ENCODE peak calls at places on chromosomes 1 and 21, in nine cellular contexts. K, N, J, I, P, U, A, Y and Q are unnamed samples.

GRCh38 chr21:35940074-35940927 is 120.0 kb downstream of the SETD4 start:
- DNase-seq in A (no peak), I (peak), K (peak), U (peak), Y (peak), J (peak), P (no peak), N (no peak), Q (peak)

GRCh38 chr1:9787702-9788101 is 36.1 kb downstream of the CLSTN1 start:
- DNase-seq in N (no peak), J (no peak), P (peak), I (no peak), Y (no peak), U (no peak), A (peak), K (no peak), Q (no peak)

GRCh38 chr1:170309389-170310013 is 163.7 kb downstream of the NTMT2 start:
- DNase-seq in K (peak), P (no peak), Y (peak), I (no peak), A (no peak), N (no peak), U (no peak), J (no peak), Q (no peak)

GRCh38 chr1:55828031-55828430 is 612.9 kb upstream of the USP24 start:
- DNase-seq in K (no peak), Y (no peak), I (peak), P (no peak), N (no peak), J (no peak), U (no peak), A (no peak), Q (no peak)

GRCh38 chr1:172893146-172893841 is 157.4 kb downstream of the TNFSF18 start:
- DNase-seq in N (no peak), K (peak), A (no peak), U (no peak), P (no peak), J (no peak), Y (no peak), I (no peak), Q (no peak)

GRCh38 chr21:32812035-32812434 is 40.5 kb upstream of the PAXBP1 start:
- DNase-seq in U (no peak), I (no peak), Y (no peak), A (no peak), P (no peak), K (no peak), J (no peak), N (no peak), Q (no peak)

GRCh38 chr1:22747021-22747734 is 36.5 kb downstream of the EPHB2 start:
- DNase-seq in P (no peak), J (no peak), Y (peak), K (peak), A (no peak), U (no peak), I (peak), N (no peak), Q (no peak)

GRCh38 chr1:194723067-194723466 is 1536.7 kb upstream of the B3GALT2 start:
- DNase-seq in N (no peak), A (no peak), K (peak), Y (no peak), P (no peak), U (no peak), J (no peak), I (no peak), Q (no peak)

GRCh38 chr21:32083175-32083574 is 195.7 kb downstream of the MIS18A start:
- DNase-seq in J (no peak), A (no peak), I (no peak), N (no peak), P (no peak), K (peak), Y (no peak), U (no peak), Q (peak)

GRCh38 chr21:41228492-41228891 is 60.5 kb downstream of the BACE2 start:
- DNase-seq in J (no peak), U (no peak), A (no peak), K (no peak), P (no peak), N (no peak), Y (no peak), I (no peak), Q (peak)

GRCh38 chr1:99970713-99971255 is 988 bp downstream of the SLC35A3 start:
- DNase-seq in A (no peak), K (no peak), Y (peak), N (no peak), P (no peak), I (no peak), U (peak), J (no peak), Q (no peak)

GRCh38 chr1:246043556-246043955 is 463.5 kb downstream of the SMYD3 start:
- DNase-seq in I (no peak), J (no peak), A (no peak), Y (no peak), P (no peak), K (no peak), U (no peak), N (no peak), Q (peak)

GRCh38 chr1:62716397-62716796 is 28.2 kb upstream of the DOCK7 start:
- DNase-seq in J (no peak), U (no peak), P (no peak), A (no peak), I (no peak), K (no peak), N (no peak), Y (no peak), Q (no peak)

GRCh38 chr1:87327362-87328120 is 1.1 kb upstream of the LMO4 start:
- DNase-seq in K (no peak), A (no peak), P (no peak), Y (no peak), I (no peak), U (no peak), J (no peak), N (no peak), Q (no peak)

GRCh38 chr1:67407498-67407897 is 22.7 kb downstream of the SERBP1 start:
- DNase-seq in N (no peak), P (no peak), Y (peak), A (no peak), U (no peak), I (no peak), J (no peak), K (no peak), Q (no peak)

GRCh38 chr1:192491804-192492554 is 83.6 kb upstream of the RGS1 start:
- DNase-seq in U (no peak), N (no peak), Y (peak), I (no peak), P (no peak), K (peak), J (no peak), A (no peak), Q (no peak)

GRCh38 chr1:54275349-54275748 is 75.4 kb downstream of the MRPL37 start:
- DNase-seq in K (no peak), P (no peak), N (peak), I (no peak), A (no peak), Y (peak), J (no peak), U (peak), Q (no peak)

GRCh38 chr1:166908942-166909341 is 32.9 kb upstream of the TADA1 start:
- DNase-seq in K (peak), J (no peak), A (no peak), Y (no peak), P (no peak), N (no peak), I (no peak), U (no peak), Q (no peak)

GRCh38 chr1:243475966-243476365 is 220.1 kb downstream of the SDCCAG8 start:
- DNase-seq in U (no peak), P (no peak), K (peak), I (peak), N (no peak), Y (no peak), J (peak), A (no peak), Q (peak)

GRCh38 chr1:115314765-115315164 is 23.3 kb downstream of the NGF start:
- DNase-seq in J (no peak), A (no peak), P (no peak), Y (no peak), I (peak), U (no peak), K (peak), N (no peak), Q (peak)

GRCh38 chr1:12230549-12231275 is 882 bp downstream of the VPS13D start:
- DNase-seq in Y (peak), P (peak), A (no peak), I (no peak), K (no peak), N (no peak), U (peak), J (no peak), Q (peak)

GRCh38 chr1:201346337-201346939 is 31.0 kb downstream of the TNNT2 start:
- DNase-seq in A (no peak), K (peak), J (peak), Y (peak), U (peak), I (peak), P (no peak), N (no peak), Q (peak)